ENCODE peak calls at places on chromosome 15, in seven cellular contexts. One of them, this sample, is unnamed.

GRCh38 chr15:58462973-58463663 is 31.3 kb downstream of the LIPC start:
- DNase-seq in suprapubic skin: no peak
- DNase-seq in transverse colon: no peak
- DNase-seq in sigmoid colon: no peak
- DNase-seq in GM12878: no peak
- DNase-seq in stomach: no peak
- DNase-seq in SK-N-SH: no peak
- DNase-seq in this sample: no peak

GRCh38 chr15:36525430-36525829 is 54.0 kb upstream of the CDIN1 start:
- DNase-seq in suprapubic skin: no peak
- DNase-seq in transverse colon: no peak
- DNase-seq in sigmoid colon: no peak
- DNase-seq in GM12878: no peak
- DNase-seq in stomach: no peak
- DNase-seq in SK-N-SH: no peak
- DNase-seq in this sample: no peak

GRCh38 chr15:79661411-79661810 is 229.3 kb downstream of the MINAR1 start:
- DNase-seq in suprapubic skin: no peak
- DNase-seq in transverse colon: no peak
- DNase-seq in sigmoid colon: no peak
- DNase-seq in GM12878: no peak
- DNase-seq in stomach: no peak
- DNase-seq in SK-N-SH: no peak
- DNase-seq in this sample: no peak

GRCh38 chr15:69410290-69410874 is 3.8 kb upstream of the KIF23 start:
- DNase-seq in suprapubic skin: no peak
- DNase-seq in transverse colon: no peak
- DNase-seq in sigmoid colon: no peak
- DNase-seq in GM12878: no peak
- DNase-seq in stomach: no peak
- DNase-seq in SK-N-SH: peak; percentile 61
- DNase-seq in this sample: no peak

GRCh38 chr15:62135532-62136134 is 29.5 kb downstream of the C2CD4B start:
- DNase-seq in suprapubic skin: no peak
- DNase-seq in transverse colon: peak; percentile 44
- DNase-seq in sigmoid colon: no peak
- DNase-seq in GM12878: no peak
- DNase-seq in stomach: peak; percentile 50
- DNase-seq in SK-N-SH: no peak
- DNase-seq in this sample: peak; percentile 65

GRCh38 chr15:66670198-66670597 is 31.8 kb upstream of the SMAD6 start:
- DNase-seq in suprapubic skin: no peak
- DNase-seq in transverse colon: no peak
- DNase-seq in sigmoid colon: no peak
- DNase-seq in GM12878: no peak
- DNase-seq in stomach: no peak
- DNase-seq in SK-N-SH: no peak
- DNase-seq in this sample: no peak

GRCh38 chr15:90035095-90035834 is 34.1 kb downstream of the ZNF710 start:
- DNase-seq in suprapubic skin: peak; percentile 86
- DNase-seq in transverse colon: peak; percentile 55
- DNase-seq in sigmoid colon: peak; percentile 75
- DNase-seq in GM12878: no peak
- DNase-seq in stomach: peak; percentile 83
- DNase-seq in SK-N-SH: no peak
- DNase-seq in this sample: peak; percentile 71

GRCh38 chr15:88627463-88627862 is 6.3 kb downstream of the AEN start:
- DNase-seq in suprapubic skin: no peak
- DNase-seq in transverse colon: peak; percentile 71
- DNase-seq in sigmoid colon: peak; percentile 9
- DNase-seq in GM12878: no peak
- DNase-seq in stomach: no peak
- DNase-seq in SK-N-SH: no peak
- DNase-seq in this sample: no peak

GRCh38 chr15:67067930-67068542 is 2.6 kb downstream of the SMAD3 start:
- DNase-seq in suprapubic skin: no peak
- DNase-seq in transverse colon: no peak
- DNase-seq in sigmoid colon: no peak
- DNase-seq in GM12878: no peak
- DNase-seq in stomach: no peak
- DNase-seq in SK-N-SH: no peak
- DNase-seq in this sample: no peak

GRCh38 chr15:96358795-96359190 is 28.3 kb downstream of the NR2F2 start:
- DNase-seq in suprapubic skin: peak; percentile 53
- DNase-seq in transverse colon: no peak
- DNase-seq in sigmoid colon: no peak
- DNase-seq in GM12878: no peak
- DNase-seq in stomach: peak; percentile 53
- DNase-seq in SK-N-SH: peak; percentile 17
- DNase-seq in this sample: no peak

GRCh38 chr15:28918141-28918983 is 32.6 kb downstream of the APBA2 start:
- DNase-seq in suprapubic skin: peak; percentile 69
- DNase-seq in transverse colon: no peak
- DNase-seq in sigmoid colon: peak; percentile 57
- DNase-seq in GM12878: no peak
- DNase-seq in stomach: no peak
- DNase-seq in SK-N-SH: no peak
- DNase-seq in this sample: peak; percentile 70

GRCh38 chr15:88695046-88695445 is 56.2 kb downstream of the ISG20 start:
- DNase-seq in suprapubic skin: peak; percentile 56
- DNase-seq in transverse colon: no peak
- DNase-seq in sigmoid colon: no peak
- DNase-seq in GM12878: no peak
- DNase-seq in stomach: no peak
- DNase-seq in SK-N-SH: no peak
- DNase-seq in this sample: no peak

GRCh38 chr15:26179906-26180305 is 316.8 kb upstream of the ATP10A start:
- DNase-seq in suprapubic skin: no peak
- DNase-seq in transverse colon: no peak
- DNase-seq in sigmoid colon: no peak
- DNase-seq in GM12878: no peak
- DNase-seq in stomach: no peak
- DNase-seq in SK-N-SH: peak; percentile 9
- DNase-seq in this sample: peak; percentile 8

GRCh38 chr15:101455291-101455916 is 34.1 kb downstream of the PCSK6 start:
- DNase-seq in suprapubic skin: no peak
- DNase-seq in transverse colon: no peak
- DNase-seq in sigmoid colon: no peak
- DNase-seq in GM12878: no peak
- DNase-seq in stomach: no peak
- DNase-seq in SK-N-SH: peak; percentile 63
- DNase-seq in this sample: no peak

GRCh38 chr15:41966414-41966812 is 5.9 kb downstream of the EHD4 start:
- DNase-seq in suprapubic skin: peak; percentile 60
- DNase-seq in transverse colon: peak; percentile 5
- DNase-seq in sigmoid colon: no peak
- DNase-seq in GM12878: no peak
- DNase-seq in stomach: peak; percentile 11
- DNase-seq in SK-N-SH: no peak
- DNase-seq in this sample: no peak

GRCh38 chr15:38038659-38039442 is 104.4 kb downstream of the TMCO5A start:
- DNase-seq in suprapubic skin: no peak
- DNase-seq in transverse colon: no peak
- DNase-seq in sigmoid colon: no peak
- DNase-seq in GM12878: no peak
- DNase-seq in stomach: no peak
- DNase-seq in SK-N-SH: no peak
- DNase-seq in this sample: no peak

GRCh38 chr15:88861621-88862020 is 33.7 kb downstream of the HAPLN3 start:
- DNase-seq in suprapubic skin: no peak
- DNase-seq in transverse colon: no peak
- DNase-seq in sigmoid colon: no peak
- DNase-seq in GM12878: no peak
- DNase-seq in stomach: no peak
- DNase-seq in SK-N-SH: no peak
- DNase-seq in this sample: no peak

GRCh38 chr15:65385868-65386253 is 8.1 kb upstream of the IGDCC3 start:
- DNase-seq in suprapubic skin: no peak
- DNase-seq in transverse colon: no peak
- DNase-seq in sigmoid colon: peak; percentile 73
- DNase-seq in GM12878: no peak
- DNase-seq in stomach: no peak
- DNase-seq in SK-N-SH: no peak
- DNase-seq in this sample: no peak

GRCh38 chr15:65383991-65384390 is 6.2 kb upstream of the IGDCC3 start:
- DNase-seq in suprapubic skin: no peak
- DNase-seq in transverse colon: no peak
- DNase-seq in sigmoid colon: no peak
- DNase-seq in GM12878: no peak
- DNase-seq in stomach: no peak
- DNase-seq in SK-N-SH: no peak
- DNase-seq in this sample: no peak

GRCh38 chr15:65384505-65384894 is 6.7 kb upstream of the IGDCC3 start:
- DNase-seq in suprapubic skin: no peak
- DNase-seq in transverse colon: no peak
- DNase-seq in sigmoid colon: no peak
- DNase-seq in GM12878: no peak
- DNase-seq in stomach: no peak
- DNase-seq in SK-N-SH: no peak
- DNase-seq in this sample: no peak

GRCh38 chr15:65386376-65386775 is 8.6 kb upstream of the IGDCC3 start:
- DNase-seq in suprapubic skin: no peak
- DNase-seq in transverse colon: no peak
- DNase-seq in sigmoid colon: no peak
- DNase-seq in GM12878: no peak
- DNase-seq in stomach: no peak
- DNase-seq in SK-N-SH: no peak
- DNase-seq in this sample: no peak

GRCh38 chr15:65384895-65385867 is 7.4 kb upstream of the IGDCC3 start:
- DNase-seq in suprapubic skin: peak; percentile 89
- DNase-seq in transverse colon: peak; percentile 87
- DNase-seq in sigmoid colon: peak; percentile 92
- DNase-seq in GM12878: no peak
- DNase-seq in stomach: peak; percentile 89
- DNase-seq in SK-N-SH: peak; percentile 93
- DNase-seq in this sample: peak; percentile 91
- H3K4me3 ChIP-seq in suprapubic skin: peak overlapping the region; percentile 46
- H3K4me3 ChIP-seq in transverse colon: peak overlapping the region; percentile 33
- H3K4me3 ChIP-seq in sigmoid colon: no peak overlapping the region
- H3K4me3 ChIP-seq in GM12878: no peak overlapping the region
- H3K4me3 ChIP-seq in stomach: peak overlapping the region; percentile 30
- H3K4me3 ChIP-seq in SK-N-SH: peak overlapping the region; percentile 17
- H3K4me3 ChIP-seq in this sample: peak overlapping the region; percentile 31

GRCh38 chr15:75025102-75025501 is 1.7 kb downstream of the PPCDC start:
- DNase-seq in suprapubic skin: no peak
- DNase-seq in transverse colon: no peak
- DNase-seq in sigmoid colon: no peak
- DNase-seq in GM12878: no peak
- DNase-seq in stomach: no peak
- DNase-seq in SK-N-SH: no peak
- DNase-seq in this sample: no peak

GRCh38 chr15:75025548-75026260 is 2.3 kb downstream of the PPCDC start:
- DNase-seq in suprapubic skin: no peak
- DNase-seq in transverse colon: no peak
- DNase-seq in sigmoid colon: no peak
- DNase-seq in GM12878: no peak
- DNase-seq in stomach: no peak
- DNase-seq in SK-N-SH: no peak
- DNase-seq in this sample: no peak

GRCh38 chr15:75024102-75024636 is 779 bp downstream of the PPCDC start:
- DNase-seq in suprapubic skin: no peak
- DNase-seq in transverse colon: no peak
- DNase-seq in sigmoid colon: no peak
- DNase-seq in GM12878: no peak
- DNase-seq in stomach: no peak
- DNase-seq in SK-N-SH: peak; percentile 47
- DNase-seq in this sample: no peak

GRCh38 chr15:75022808-75023193 is 589 bp upstream of the PPCDC start:
- DNase-seq in suprapubic skin: no peak
- DNase-seq in transverse colon: no peak
- DNase-seq in sigmoid colon: no peak
- DNase-seq in GM12878: no peak
- DNase-seq in stomach: no peak
- DNase-seq in SK-N-SH: no peak
- DNase-seq in this sample: no peak

GRCh38 chr15:75023194-75024101 is at the start of gene PPCDC:
- DNase-seq in suprapubic skin: peak; percentile 97
- DNase-seq in transverse colon: peak; percentile 97
- DNase-seq in sigmoid colon: peak; percentile 98
- DNase-seq in GM12878: peak; percentile 84
- DNase-seq in stomach: peak; percentile 97
- DNase-seq in SK-N-SH: peak; percentile 97
- DNase-seq in this sample: peak; percentile 99
- TF ChIP-seq EP300 in suprapubic skin: no peak
- TF ChIP-seq EP300 in transverse colon: no peak
- TF ChIP-seq EP300 in sigmoid colon: no peak
- TF ChIP-seq EP300 in GM12878: no peak
- TF ChIP-seq EP300 in stomach: no peak
- TF ChIP-seq EP300 in SK-N-SH: no peak
- TF ChIP-seq EP300 in this sample: no peak

GRCh38 chr15:34209421-34210282 is at the start of gene KATNBL1:
- DNase-seq in suprapubic skin: peak; percentile 97
- DNase-seq in transverse colon: peak; percentile 99
- DNase-seq in sigmoid colon: peak; percentile 97
- DNase-seq in GM12878: peak; percentile 70
- DNase-seq in stomach: peak; percentile 97
- DNase-seq in SK-N-SH: peak; percentile 97
- DNase-seq in this sample: peak; percentile 96
- TF ChIP-seq POLR2AphosphoS5 in suprapubic skin: no peak
- TF ChIP-seq POLR2AphosphoS5 in transverse colon: peak; percentile 85
- TF ChIP-seq POLR2AphosphoS5 in sigmoid colon: peak; percentile 69
- TF ChIP-seq POLR2AphosphoS5 in GM12878: peak; percentile 89
- TF ChIP-seq POLR2AphosphoS5 in stomach: peak; percentile 84
- TF ChIP-seq POLR2AphosphoS5 in SK-N-SH: peak; percentile 90
- TF ChIP-seq POLR2AphosphoS5 in this sample: no peak

GRCh38 chr15:91889143-91889815 is 35.8 kb downstream of the SLCO3A1 start:
- DNase-seq in suprapubic skin: no peak
- DNase-seq in transverse colon: no peak
- DNase-seq in sigmoid colon: no peak
- DNase-seq in GM12878: no peak
- DNase-seq in stomach: no peak
- DNase-seq in SK-N-SH: no peak
- DNase-seq in this sample: no peak

GRCh38 chr15:91891101-91891500 is 37.6 kb downstream of the SLCO3A1 start:
- DNase-seq in suprapubic skin: no peak
- DNase-seq in transverse colon: no peak
- DNase-seq in sigmoid colon: no peak
- DNase-seq in GM12878: no peak
- DNase-seq in stomach: no peak
- DNase-seq in SK-N-SH: no peak
- DNase-seq in this sample: no peak

GRCh38 chr15:91891788-91892187 is 38.3 kb downstream of the SLCO3A1 start:
- DNase-seq in suprapubic skin: no peak
- DNase-seq in transverse colon: no peak
- DNase-seq in sigmoid colon: no peak
- DNase-seq in GM12878: no peak
- DNase-seq in stomach: no peak
- DNase-seq in SK-N-SH: no peak
- DNase-seq in this sample: no peak

GRCh38 chr15:91892417-91892816 is 38.9 kb downstream of the SLCO3A1 start:
- DNase-seq in suprapubic skin: no peak
- DNase-seq in transverse colon: no peak
- DNase-seq in sigmoid colon: no peak
- DNase-seq in GM12878: no peak
- DNase-seq in stomach: no peak
- DNase-seq in SK-N-SH: no peak
- DNase-seq in this sample: no peak

DNA sequence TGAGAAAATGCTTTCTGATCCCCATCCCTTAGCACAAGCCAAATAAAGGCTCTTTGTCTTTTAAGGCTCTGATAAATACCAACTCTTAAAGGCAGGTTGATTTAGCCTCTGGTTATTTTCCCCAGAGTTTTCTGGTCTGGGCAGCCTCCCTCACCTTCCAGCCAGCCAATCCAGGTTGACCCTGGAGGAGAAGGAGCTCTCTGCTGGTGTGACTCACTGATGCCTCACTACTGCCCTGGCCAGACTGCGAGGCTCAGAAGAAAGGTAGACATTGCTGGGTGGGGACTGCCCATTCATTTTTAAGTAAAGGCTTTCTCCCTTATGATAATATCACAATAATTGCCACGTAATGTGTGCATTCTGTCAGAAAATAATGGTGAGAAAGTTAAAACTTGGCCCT is 37.1 kb downstream of the SLCO3A1 start:
- DNase-seq in suprapubic skin: no peak
- DNase-seq in transverse colon: no peak
- DNase-seq in sigmoid colon: no peak
- DNase-seq in GM12878: no peak
- DNase-seq in stomach: no peak
- DNase-seq in SK-N-SH: no peak
- DNase-seq in this sample: no peak
- H3K4me3 ChIP-seq in suprapubic skin: no peak overlapping the region
- H3K4me3 ChIP-seq in transverse colon: no peak overlapping the region
- H3K4me3 ChIP-seq in sigmoid colon: no peak overlapping the region
- H3K4me3 ChIP-seq in GM12878: no peak overlapping the region
- H3K4me3 ChIP-seq in stomach: no peak overlapping the region
- H3K4me3 ChIP-seq in SK-N-SH: no peak overlapping the region
- H3K4me3 ChIP-seq in this sample: no peak overlapping the region

This sample was measured in upper lobe of left lung.